ENCODE peak calls at places on chromosomes 1 and 21, in ten cellular contexts. One of them, this sample, is unnamed.

GRCh38 chr1:110150330-110151174 is at the start of gene SLC6A17:
- DNase-seq in A549: peak
- DNase-seq in ovary: no peak
- DNase-seq in MV-4-11: no peak
- DNase-seq in activated T-cell treated with anti-CD3 and anti-CD28 coated beads for 1 hour: no peak
- DNase-seq in iPS-NIHi11: peak
- DNase-seq in stimulated activated CD4-positive, alpha-beta T cell treated with anti-CD3 and anti-CD28 coated beads, Interleukin-2, amount 100 ng/mL, for 24 hours: peak
- DNase-seq in prostate gland: no peak
- DNase-seq in GM18507: no peak
- DNase-seq in GM04503: no peak
- DNase-seq in this sample: no peak

GRCh38 chr1:183945432-183946308 is 91.9 kb downstream of the COLGALT2 start:
- DNase-seq in prostate gland: no peak
- DNase-seq in activated T-cell treated with anti-CD3 and anti-CD28 coated beads for 1 hour: no peak
- DNase-seq in A549: no peak
- DNase-seq in stimulated activated CD4-positive, alpha-beta T cell treated with anti-CD3 and anti-CD28 coated beads, Interleukin-2, amount 100 ng/mL, for 24 hours: no peak
- DNase-seq in GM04503: no peak
- DNase-seq in iPS-NIHi11: peak
- DNase-seq in MV-4-11: peak
- DNase-seq in GM18507: no peak
- DNase-seq in ovary: no peak
- DNase-seq in this sample: no peak

GRCh38 chr1:234500269-234500668 is 21.3 kb upstream of the TARBP1 start:
- DNase-seq in GM04503: no peak
- DNase-seq in stimulated activated CD4-positive, alpha-beta T cell treated with anti-CD3 and anti-CD28 coated beads, Interleukin-2, amount 100 ng/mL, for 24 hours: peak
- DNase-seq in GM18507: no peak
- DNase-seq in MV-4-11: peak
- DNase-seq in prostate gland: no peak
- DNase-seq in iPS-NIHi11: no peak
- DNase-seq in ovary: no peak
- DNase-seq in A549: no peak
- DNase-seq in activated T-cell treated with anti-CD3 and anti-CD28 coated beads for 1 hour: no peak
- DNase-seq in this sample: no peak

GRCh38 chr1:165452336-165453130 is 7.6 kb upstream of the RXRG start:
- DNase-seq in GM04503: no peak
- DNase-seq in ovary: no peak
- DNase-seq in iPS-NIHi11: no peak
- DNase-seq in stimulated activated CD4-positive, alpha-beta T cell treated with anti-CD3 and anti-CD28 coated beads, Interleukin-2, amount 100 ng/mL, for 24 hours: no peak
- DNase-seq in GM18507: no peak
- DNase-seq in A549: no peak
- DNase-seq in prostate gland: no peak
- DNase-seq in MV-4-11: no peak
- DNase-seq in activated T-cell treated with anti-CD3 and anti-CD28 coated beads for 1 hour: no peak
- DNase-seq in this sample: no peak

GRCh38 chr1:209688746-209689234 is 13.6 kb downstream of the G0S2 start:
- DNase-seq in iPS-NIHi11: no peak
- DNase-seq in ovary: no peak
- DNase-seq in GM04503: peak
- DNase-seq in A549: peak
- DNase-seq in stimulated activated CD4-positive, alpha-beta T cell treated with anti-CD3 and anti-CD28 coated beads, Interleukin-2, amount 100 ng/mL, for 24 hours: no peak
- DNase-seq in GM18507: no peak
- DNase-seq in activated T-cell treated with anti-CD3 and anti-CD28 coated beads for 1 hour: no peak
- DNase-seq in MV-4-11: no peak
- DNase-seq in prostate gland: no peak
- DNase-seq in this sample: no peak

GRCh38 chr1:9787702-9788101 is 36.1 kb downstream of the CLSTN1 start:
- DNase-seq in GM18507: peak
- DNase-seq in prostate gland: no peak
- DNase-seq in A549: no peak
- DNase-seq in ovary: no peak
- DNase-seq in GM04503: no peak
- DNase-seq in stimulated activated CD4-positive, alpha-beta T cell treated with anti-CD3 and anti-CD28 coated beads, Interleukin-2, amount 100 ng/mL, for 24 hours: peak
- DNase-seq in iPS-NIHi11: no peak
- DNase-seq in MV-4-11: peak
- DNase-seq in activated T-cell treated with anti-CD3 and anti-CD28 coated beads for 1 hour: peak
- DNase-seq in this sample: no peak

GRCh38 chr21:46095106-46095719 is 2.7 kb upstream of the COL6A2 start:
- DNase-seq in prostate gland: no peak
- DNase-seq in stimulated activated CD4-positive, alpha-beta T cell treated with anti-CD3 and anti-CD28 coated beads, Interleukin-2, amount 100 ng/mL, for 24 hours: no peak
- DNase-seq in GM04503: no peak
- DNase-seq in MV-4-11: no peak
- DNase-seq in ovary: peak
- DNase-seq in A549: no peak
- DNase-seq in activated T-cell treated with anti-CD3 and anti-CD28 coated beads for 1 hour: no peak
- DNase-seq in GM18507: no peak
- DNase-seq in iPS-NIHi11: no peak
- DNase-seq in this sample: no peak

GRCh38 chr1:1399870-1400575 is 888 bp upstream of the CCNL2 start:
- DNase-seq in GM04503: no peak
- DNase-seq in MV-4-11: no peak
- DNase-seq in iPS-NIHi11: no peak
- DNase-seq in GM18507: no peak
- DNase-seq in prostate gland: no peak
- DNase-seq in stimulated activated CD4-positive, alpha-beta T cell treated with anti-CD3 and anti-CD28 coated beads, Interleukin-2, amount 100 ng/mL, for 24 hours: peak
- DNase-seq in A549: no peak
- DNase-seq in ovary: peak
- DNase-seq in activated T-cell treated with anti-CD3 and anti-CD28 coated beads for 1 hour: no peak
- DNase-seq in this sample: no peak

GRCh38 chr1:29830383-29830782 is 594.1 kb downstream of the PTPRU start:
- DNase-seq in prostate gland: no peak
- DNase-seq in stimulated activated CD4-positive, alpha-beta T cell treated with anti-CD3 and anti-CD28 coated beads, Interleukin-2, amount 100 ng/mL, for 24 hours: no peak
- DNase-seq in MV-4-11: no peak
- DNase-seq in GM18507: no peak
- DNase-seq in A549: no peak
- DNase-seq in GM04503: no peak
- DNase-seq in activated T-cell treated with anti-CD3 and anti-CD28 coated beads for 1 hour: no peak
- DNase-seq in ovary: no peak
- DNase-seq in iPS-NIHi11: no peak
- DNase-seq in this sample: no peak

GRCh38 chr1:248187363-248187762 is 9.7 kb upstream of the OR2M3 start:
- DNase-seq in prostate gland: no peak
- DNase-seq in GM18507: no peak
- DNase-seq in iPS-NIHi11: no peak
- DNase-seq in A549: no peak
- DNase-seq in GM04503: no peak
- DNase-seq in activated T-cell treated with anti-CD3 and anti-CD28 coated beads for 1 hour: no peak
- DNase-seq in MV-4-11: no peak
- DNase-seq in stimulated activated CD4-positive, alpha-beta T cell treated with anti-CD3 and anti-CD28 coated beads, Interleukin-2, amount 100 ng/mL, for 24 hours: no peak
- DNase-seq in ovary: no peak
- DNase-seq in this sample: no peak

GRCh38 chr1:94640125-94640524 is 98.6 kb upstream of the F3 start:
- DNase-seq in GM04503: no peak
- DNase-seq in iPS-NIHi11: no peak
- DNase-seq in activated T-cell treated with anti-CD3 and anti-CD28 coated beads for 1 hour: no peak
- DNase-seq in A549: no peak
- DNase-seq in GM18507: no peak
- DNase-seq in MV-4-11: no peak
- DNase-seq in prostate gland: no peak
- DNase-seq in stimulated activated CD4-positive, alpha-beta T cell treated with anti-CD3 and anti-CD28 coated beads, Interleukin-2, amount 100 ng/mL, for 24 hours: no peak
- DNase-seq in ovary: no peak
- DNase-seq in this sample: no peak

GRCh38 chr1:53896673-53897229 is 2.8 kb downstream of the DIO1 start:
- DNase-seq in iPS-NIHi11: no peak
- DNase-seq in activated T-cell treated with anti-CD3 and anti-CD28 coated beads for 1 hour: no peak
- DNase-seq in MV-4-11: peak
- DNase-seq in prostate gland: peak
- DNase-seq in GM18507: no peak
- DNase-seq in stimulated activated CD4-positive, alpha-beta T cell treated with anti-CD3 and anti-CD28 coated beads, Interleukin-2, amount 100 ng/mL, for 24 hours: no peak
- DNase-seq in GM04503: peak
- DNase-seq in A549: no peak
- DNase-seq in ovary: no peak
- DNase-seq in this sample: no peak

GRCh38 chr1:63524166-63524565 is 841 bp downstream of the EFCAB7 start:
- DNase-seq in prostate gland: no peak
- DNase-seq in GM04503: no peak
- DNase-seq in MV-4-11: no peak
- DNase-seq in ovary: no peak
- DNase-seq in stimulated activated CD4-positive, alpha-beta T cell treated with anti-CD3 and anti-CD28 coated beads, Interleukin-2, amount 100 ng/mL, for 24 hours: no peak
- DNase-seq in activated T-cell treated with anti-CD3 and anti-CD28 coated beads for 1 hour: no peak
- DNase-seq in A549: peak
- DNase-seq in iPS-NIHi11: no peak
- DNase-seq in GM18507: no peak
- DNase-seq in this sample: no peak

GRCh38 chr1:109979489-109980091 is 5.0 kb upstream of the AHCYL1 start:
- DNase-seq in GM18507: no peak
- DNase-seq in ovary: peak
- DNase-seq in GM04503: peak
- DNase-seq in iPS-NIHi11: no peak
- DNase-seq in stimulated activated CD4-positive, alpha-beta T cell treated with anti-CD3 and anti-CD28 coated beads, Interleukin-2, amount 100 ng/mL, for 24 hours: no peak
- DNase-seq in prostate gland: no peak
- DNase-seq in activated T-cell treated with anti-CD3 and anti-CD28 coated beads for 1 hour: no peak
- DNase-seq in A549: peak
- DNase-seq in MV-4-11: no peak
- DNase-seq in this sample: no peak

GRCh38 chr21:45035477-45035848 is 38.9 kb upstream of the ADARB1 start:
- DNase-seq in prostate gland: no peak
- DNase-seq in iPS-NIHi11: no peak
- DNase-seq in activated T-cell treated with anti-CD3 and anti-CD28 coated beads for 1 hour: no peak
- DNase-seq in A549: no peak
- DNase-seq in GM04503: no peak
- DNase-seq in GM18507: no peak
- DNase-seq in ovary: no peak
- DNase-seq in MV-4-11: no peak
- DNase-seq in stimulated activated CD4-positive, alpha-beta T cell treated with anti-CD3 and anti-CD28 coated beads, Interleukin-2, amount 100 ng/mL, for 24 hours: no peak
- DNase-seq in this sample: no peak

GRCh38 chr1:10901091-10901893 is 104.8 kb upstream of the CASZ1 start:
- DNase-seq in prostate gland: peak
- DNase-seq in iPS-NIHi11: peak
- DNase-seq in GM18507: no peak
- DNase-seq in GM04503: no peak
- DNase-seq in A549: no peak
- DNase-seq in MV-4-11: no peak
- DNase-seq in stimulated activated CD4-positive, alpha-beta T cell treated with anti-CD3 and anti-CD28 coated beads, Interleukin-2, amount 100 ng/mL, for 24 hours: no peak
- DNase-seq in activated T-cell treated with anti-CD3 and anti-CD28 coated beads for 1 hour: no peak
- DNase-seq in ovary: no peak
- DNase-seq in this sample: no peak

GRCh38 chr1:209202826-209203439 is 380.6 kb upstream of the CAMK1G start:
- DNase-seq in ovary: no peak
- DNase-seq in iPS-NIHi11: peak
- DNase-seq in A549: peak
- DNase-seq in GM18507: peak
- DNase-seq in stimulated activated CD4-positive, alpha-beta T cell treated with anti-CD3 and anti-CD28 coated beads, Interleukin-2, amount 100 ng/mL, for 24 hours: peak
- DNase-seq in GM04503: peak
- DNase-seq in activated T-cell treated with anti-CD3 and anti-CD28 coated beads for 1 hour: no peak
- DNase-seq in MV-4-11: no peak
- DNase-seq in prostate gland: peak
- DNase-seq in this sample: no peak

GRCh38 chr1:181986907-181987305 is 74.6 kb downstream of the ZNF648 start:
- DNase-seq in A549: no peak
- DNase-seq in MV-4-11: no peak
- DNase-seq in stimulated activated CD4-positive, alpha-beta T cell treated with anti-CD3 and anti-CD28 coated beads, Interleukin-2, amount 100 ng/mL, for 24 hours: no peak
- DNase-seq in prostate gland: no peak
- DNase-seq in GM04503: no peak
- DNase-seq in ovary: no peak
- DNase-seq in iPS-NIHi11: no peak
- DNase-seq in activated T-cell treated with anti-CD3 and anti-CD28 coated beads for 1 hour: no peak
- DNase-seq in GM18507: no peak
- DNase-seq in this sample: no peak

GRCh38 chr1:229563241-229563640 is 4.7 kb upstream of the ABCB10 start:
- DNase-seq in ovary: no peak
- DNase-seq in GM18507: no peak
- DNase-seq in iPS-NIHi11: no peak
- DNase-seq in prostate gland: no peak
- DNase-seq in stimulated activated CD4-positive, alpha-beta T cell treated with anti-CD3 and anti-CD28 coated beads, Interleukin-2, amount 100 ng/mL, for 24 hours: no peak
- DNase-seq in A549: no peak
- DNase-seq in MV-4-11: peak
- DNase-seq in activated T-cell treated with anti-CD3 and anti-CD28 coated beads for 1 hour: no peak
- DNase-seq in GM04503: no peak
- DNase-seq in this sample: no peak

GRCh38 chr1:59831529-59831928 is 16.8 kb downstream of the HOOK1 start:
- DNase-seq in MV-4-11: no peak
- DNase-seq in prostate gland: no peak
- DNase-seq in A549: no peak
- DNase-seq in GM18507: no peak
- DNase-seq in iPS-NIHi11: no peak
- DNase-seq in activated T-cell treated with anti-CD3 and anti-CD28 coated beads for 1 hour: no peak
- DNase-seq in stimulated activated CD4-positive, alpha-beta T cell treated with anti-CD3 and anti-CD28 coated beads, Interleukin-2, amount 100 ng/mL, for 24 hours: no peak
- DNase-seq in GM04503: no peak
- DNase-seq in ovary: no peak
- DNase-seq in this sample: no peak

GRCh38 chr1:54624466-54625464 is 1.4 kb upstream of the FAM151A start:
- DNase-seq in activated T-cell treated with anti-CD3 and anti-CD28 coated beads for 1 hour: no peak
- DNase-seq in A549: no peak
- DNase-seq in MV-4-11: no peak
- DNase-seq in prostate gland: no peak
- DNase-seq in ovary: no peak
- DNase-seq in stimulated activated CD4-positive, alpha-beta T cell treated with anti-CD3 and anti-CD28 coated beads, Interleukin-2, amount 100 ng/mL, for 24 hours: no peak
- DNase-seq in iPS-NIHi11: no peak
- DNase-seq in GM04503: no peak
- DNase-seq in GM18507: no peak
- DNase-seq in this sample: no peak

GRCh38 chr1:205774277-205775014 is 836 bp downstream of the RAB29 start:
- DNase-seq in GM04503: no peak
- DNase-seq in iPS-NIHi11: peak
- DNase-seq in MV-4-11: no peak
- DNase-seq in ovary: no peak
- DNase-seq in A549: no peak
- DNase-seq in prostate gland: no peak
- DNase-seq in GM18507: no peak
- DNase-seq in activated T-cell treated with anti-CD3 and anti-CD28 coated beads for 1 hour: peak
- DNase-seq in stimulated activated CD4-positive, alpha-beta T cell treated with anti-CD3 and anti-CD28 coated beads, Interleukin-2, amount 100 ng/mL, for 24 hours: peak
- DNase-seq in this sample: no peak

GRCh38 chr1:174726167-174726879 is 273.4 kb upstream of the CACYBP start:
- DNase-seq in GM18507: no peak
- DNase-seq in A549: peak
- DNase-seq in MV-4-11: peak
- DNase-seq in prostate gland: no peak
- DNase-seq in ovary: no peak
- DNase-seq in GM04503: no peak
- DNase-seq in iPS-NIHi11: no peak
- DNase-seq in activated T-cell treated with anti-CD3 and anti-CD28 coated beads for 1 hour: no peak
- DNase-seq in stimulated activated CD4-positive, alpha-beta T cell treated with anti-CD3 and anti-CD28 coated beads, Interleukin-2, amount 100 ng/mL, for 24 hours: no peak
- DNase-seq in this sample: no peak

GRCh38 chr1:21451981-21452411 is 12.1 kb downstream of the NBPF3 start:
- DNase-seq in MV-4-11: no peak
- DNase-seq in prostate gland: no peak
- DNase-seq in GM04503: no peak
- DNase-seq in GM18507: no peak
- DNase-seq in ovary: no peak
- DNase-seq in A549: no peak
- DNase-seq in iPS-NIHi11: no peak
- DNase-seq in activated T-cell treated with anti-CD3 and anti-CD28 coated beads for 1 hour: no peak
- DNase-seq in stimulated activated CD4-positive, alpha-beta T cell treated with anti-CD3 and anti-CD28 coated beads, Interleukin-2, amount 100 ng/mL, for 24 hours: no peak
- DNase-seq in this sample: no peak

GRCh38 chr1:109365642-109366204 is 32.0 kb downstream of the SORT1 start:
- DNase-seq in prostate gland: no peak
- DNase-seq in activated T-cell treated with anti-CD3 and anti-CD28 coated beads for 1 hour: no peak
- DNase-seq in stimulated activated CD4-positive, alpha-beta T cell treated with anti-CD3 and anti-CD28 coated beads, Interleukin-2, amount 100 ng/mL, for 24 hours: no peak
- DNase-seq in GM18507: no peak
- DNase-seq in MV-4-11: no peak
- DNase-seq in A549: no peak
- DNase-seq in ovary: no peak
- DNase-seq in iPS-NIHi11: no peak
- DNase-seq in GM04503: no peak
- DNase-seq in this sample: no peak

GRCh38 chr1:231376875-231377549 is 38.9 kb downstream of the SPRTN start:
- DNase-seq in activated T-cell treated with anti-CD3 and anti-CD28 coated beads for 1 hour: no peak
- DNase-seq in GM18507: no peak
- DNase-seq in stimulated activated CD4-positive, alpha-beta T cell treated with anti-CD3 and anti-CD28 coated beads, Interleukin-2, amount 100 ng/mL, for 24 hours: peak
- DNase-seq in GM04503: no peak
- DNase-seq in MV-4-11: no peak
- DNase-seq in ovary: no peak
- DNase-seq in A549: no peak
- DNase-seq in prostate gland: no peak
- DNase-seq in iPS-NIHi11: no peak
- DNase-seq in this sample: no peak

GRCh38 chr1:168386949-168387586 is 106.4 kb downstream of the TBX19 start:
- DNase-seq in A549: peak
- DNase-seq in GM18507: peak
- DNase-seq in MV-4-11: no peak
- DNase-seq in ovary: peak
- DNase-seq in prostate gland: peak
- DNase-seq in activated T-cell treated with anti-CD3 and anti-CD28 coated beads for 1 hour: peak
- DNase-seq in GM04503: no peak
- DNase-seq in iPS-NIHi11: peak
- DNase-seq in stimulated activated CD4-positive, alpha-beta T cell treated with anti-CD3 and anti-CD28 coated beads, Interleukin-2, amount 100 ng/mL, for 24 hours: peak
- DNase-seq in this sample: no peak

GRCh38 chr21:32844076-32844475 is 72.5 kb upstream of the PAXBP1 start:
- DNase-seq in A549: no peak
- DNase-seq in ovary: no peak
- DNase-seq in prostate gland: no peak
- DNase-seq in stimulated activated CD4-positive, alpha-beta T cell treated with anti-CD3 and anti-CD28 coated beads, Interleukin-2, amount 100 ng/mL, for 24 hours: no peak
- DNase-seq in iPS-NIHi11: no peak
- DNase-seq in GM18507: no peak
- DNase-seq in GM04503: no peak
- DNase-seq in activated T-cell treated with anti-CD3 and anti-CD28 coated beads for 1 hour: no peak
- DNase-seq in MV-4-11: no peak
- DNase-seq in this sample: no peak